ENCODE peak calls at places on chromosome 1, in seven cellular contexts. Y is HCT116, G is K562, O is H1, F is SK-N-SH, H is GM12878, V is HepG2. I is an unnamed sample.

GRCh38 chr1:153976819-153977249 is 640 bp downstream of the JTB start:
- DNase-seq in Y (no peak), G (peak), O (no peak), F (peak), H (no peak), V (no peak), I (no peak)

GRCh38 chr1:238343869-238344268 is 453.1 kb upstream of the ZP4 start:
- DNase-seq in Y (no peak), G (no peak), O (no peak), F (no peak), H (no peak), V (no peak), I (no peak)

GRCh38 chr1:226738421-226738994 is 574 bp downstream of the ITPKB start:
- DNase-seq in Y (no peak), G (no peak), O (no peak), F (peak), H (no peak), V (no peak), I (no peak)

GRCh38 chr1:226475112-226475511 is 67.2 kb upstream of the PARP1 start:
- DNase-seq in Y (no peak), G (no peak), O (no peak), F (no peak), H (no peak), V (no peak), I (no peak)

GRCh38 chr1:200874694-200875093 is 1.9 kb downstream of the GPR25 start:
- DNase-seq in Y (no peak), G (no peak), O (no peak), F (no peak), H (no peak), V (no peak), I (no peak)

GRCh38 chr1:199945591-199945990 is 81.9 kb upstream of the NR5A2 start:
- DNase-seq in Y (no peak), G (no peak), O (no peak), F (no peak), H (no peak), V (no peak), I (no peak)

GRCh38 chr1:200302192-200302892 is 107.5 kb downstream of the ZNF281 start:
- DNase-seq in Y (no peak), G (no peak), O (no peak), F (peak), H (no peak), V (no peak), I (no peak)

GRCh38 chr1:167328306-167328705 is 107.6 kb downstream of the POU2F1 start:
- DNase-seq in Y (no peak), G (no peak), O (no peak), F (no peak), H (peak), V (no peak), I (no peak)

GRCh38 chr1:34113362-34113761 is 51.7 kb downstream of the CSMD2 start:
- DNase-seq in Y (no peak), G (no peak), O (no peak), F (no peak), H (no peak), V (no peak), I (peak)

GRCh38 chr1:2215329-2215728 is 12.8 kb upstream of the SKI start:
- DNase-seq in Y (no peak), G (no peak), O (no peak), F (no peak), H (no peak), V (no peak), I (no peak)

GRCh38 chr1:85850238-85850637 is 142.0 kb upstream of the ZNHIT6 start:
- DNase-seq in Y (peak), G (no peak), O (no peak), F (no peak), H (no peak), V (peak), I (no peak)
- TF ChIP-seq YY1 in Y (no peak), G (no peak), O (no peak), F (no peak), H (no peak), V (no peak), I (no peak)

GRCh38 chr1:54745274-54745673 is 19.0 kb downstream of the PARS2 start:
- DNase-seq in Y (no peak), G (no peak), O (no peak), F (no peak), H (no peak), V (no peak), I (no peak)

GRCh38 chr1:54744696-54745095 is 19.6 kb downstream of the PARS2 start:
- DNase-seq in Y (no peak), G (no peak), O (no peak), F (no peak), H (no peak), V (no peak), I (no peak)

GRCh38 chr1:54750596-54750995 is 13.7 kb downstream of the PARS2 start:
- DNase-seq in Y (no peak), G (no peak), O (no peak), F (no peak), H (no peak), V (no peak), I (no peak)

GRCh38 chr1:54745864-54746263 is 18.5 kb downstream of the PARS2 start:
- DNase-seq in Y (no peak), G (no peak), O (no peak), F (no peak), H (no peak), V (no peak), I (no peak)

GRCh38 chr1:54748094-54748835 is 16.1 kb downstream of the PARS2 start:
- DNase-seq in Y (no peak), G (no peak), O (no peak), F (no peak), H (no peak), V (no peak), I (no peak)
- TF ChIP-seq YY1 in Y (no peak), G (no peak), O (no peak), F (no peak), H (no peak), V (no peak), I (no peak)

DNA sequence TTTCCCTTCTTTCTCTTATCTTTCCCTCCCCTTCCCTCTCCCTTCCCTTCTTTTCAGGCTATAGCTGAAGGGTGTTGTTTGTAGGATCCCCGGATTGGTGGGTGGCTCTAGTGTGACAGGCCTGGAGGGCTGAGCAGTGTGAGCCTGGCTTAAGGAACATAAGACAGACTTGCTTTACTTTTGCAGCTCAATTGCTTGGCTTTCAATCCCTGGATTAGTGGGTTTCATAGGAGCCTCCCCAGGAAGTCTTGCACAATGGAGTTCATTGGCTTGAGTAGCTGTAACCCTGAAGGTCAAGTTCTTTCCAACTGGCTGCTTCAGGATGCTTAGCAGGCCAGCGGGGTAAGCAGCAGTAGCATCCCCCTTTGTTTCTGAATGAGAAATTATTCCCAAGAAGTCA is 126.7 kb downstream of the CAMTA1 start:
- DNase-seq in Y (no peak), G (no peak), O (no peak), F (no peak), H (no peak), V (no peak), I (peak)
- TF ChIP-seq YY1 in Y (no peak), G (no peak), O (no peak), F (no peak), H (no peak), V (no peak), I (no peak)

GRCh38 chr1:39301606-39302005 is 97.1 kb downstream of the MACF1 start:
- DNase-seq in Y (no peak), G (no peak), O (no peak), F (no peak), H (no peak), V (no peak), I (no peak)
- TF ChIP-seq YY1 in Y (no peak), G (no peak), O (no peak), F (no peak), H (no peak), V (no peak), I (no peak)

GRCh38 chr1:59150537-59151386 is 146.1 kb upstream of the FGGY start:
- DNase-seq in Y (peak), G (peak), O (no peak), F (peak), H (peak), V (peak), I (no peak)
- TF ChIP-seq YY1 in Y (peak), G (no peak), O (no peak), F (peak), H (no peak), V (no peak), I (no peak)

DNA sequence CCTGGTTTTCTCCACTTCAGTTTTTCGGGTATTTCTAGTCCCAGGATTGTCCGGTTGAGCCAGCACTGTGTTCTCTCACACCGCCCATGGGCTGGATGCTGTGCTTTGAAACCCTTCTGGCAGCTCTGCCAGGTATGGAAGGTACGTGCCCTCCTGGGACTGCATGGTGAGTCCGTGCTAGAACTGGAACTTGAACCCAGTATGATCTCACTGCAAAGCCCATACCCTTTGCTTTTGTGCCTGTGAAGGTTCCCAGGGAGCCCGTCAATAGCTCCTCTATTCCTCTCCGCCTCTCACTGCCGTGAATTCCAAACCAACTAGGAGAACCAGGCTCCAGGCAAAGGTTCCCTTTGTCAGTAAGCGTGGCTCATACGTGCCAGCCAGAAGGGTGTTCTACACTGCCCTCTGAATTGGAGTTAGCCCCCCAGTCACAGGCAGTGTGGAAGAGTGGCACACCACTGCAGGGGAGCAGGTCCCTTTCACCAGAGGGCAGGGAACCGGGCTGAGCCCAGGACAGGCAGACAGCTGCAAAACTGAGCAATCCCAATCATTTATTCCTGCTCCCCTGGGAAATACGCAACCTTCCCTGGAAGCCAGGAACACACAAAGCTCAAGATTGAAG is 310.2 kb downstream of the CAMTA1 start:
- DNase-seq in Y (no peak), G (no peak), O (no peak), F (no peak), H (no peak), V (no peak), I (no peak)
- TF ChIP-seq YY1 in Y (no peak), G (no peak), O (no peak), F (no peak), H (no peak), V (no peak), I (no peak)

GRCh38 chr1:66747500-66747899 is 4.8 kb upstream of the DYNLT5 start:
- DNase-seq in Y (no peak), G (no peak), O (no peak), F (no peak), H (no peak), V (no peak), I (no peak)

GRCh38 chr1:66752671-66753371 is 562 bp downstream of the DYNLT5 start:
- DNase-seq in Y (no peak), G (no peak), O (no peak), F (no peak), H (no peak), V (no peak), I (no peak)

GRCh38 chr1:66751160-66751559 is 1.1 kb upstream of the DYNLT5 start:
- DNase-seq in Y (no peak), G (no peak), O (no peak), F (no peak), H (no peak), V (no peak), I (no peak)

GRCh38 chr1:66750578-66750977 is 1.7 kb upstream of the DYNLT5 start:
- DNase-seq in Y (no peak), G (no peak), O (no peak), F (no peak), H (no peak), V (no peak), I (no peak)

DNA sequence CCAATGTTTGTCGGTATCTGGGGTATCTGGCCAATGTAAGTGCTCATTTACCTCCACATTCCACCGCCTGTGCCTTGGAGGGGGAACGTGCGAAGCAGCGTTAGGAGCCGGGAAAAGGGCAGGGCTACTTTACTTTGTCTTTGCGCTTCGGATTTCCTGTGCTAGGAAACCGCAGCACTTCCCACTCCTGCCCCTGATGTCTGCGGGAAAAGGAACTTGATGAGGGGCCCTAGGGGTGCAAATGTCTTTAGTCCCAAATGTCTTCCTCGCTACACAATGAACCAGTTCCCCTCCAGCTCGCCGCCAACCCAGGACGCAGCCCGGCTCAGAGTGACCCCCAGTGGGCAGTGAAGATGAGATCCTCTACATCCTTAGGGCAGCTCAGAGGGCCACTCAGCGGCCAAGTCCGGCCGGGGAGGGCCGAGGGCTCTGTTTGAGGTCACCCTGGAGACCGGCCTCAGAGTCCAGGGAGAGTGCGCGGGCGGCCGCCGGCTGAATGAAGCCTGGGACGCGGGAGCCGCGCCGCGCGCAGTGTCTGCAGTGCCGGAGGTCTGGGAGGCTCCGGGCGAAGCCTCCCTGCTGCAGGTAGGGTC is at the start of gene DYNLT5:
- DNase-seq in Y (no peak), G (no peak), O (no peak), F (no peak), H (no peak), V (no peak), I (peak)
- TF ChIP-seq YY1 in Y (no peak), G (no peak), O (no peak), F (no peak), H (no peak), V (no peak), I (no peak)

DNA sequence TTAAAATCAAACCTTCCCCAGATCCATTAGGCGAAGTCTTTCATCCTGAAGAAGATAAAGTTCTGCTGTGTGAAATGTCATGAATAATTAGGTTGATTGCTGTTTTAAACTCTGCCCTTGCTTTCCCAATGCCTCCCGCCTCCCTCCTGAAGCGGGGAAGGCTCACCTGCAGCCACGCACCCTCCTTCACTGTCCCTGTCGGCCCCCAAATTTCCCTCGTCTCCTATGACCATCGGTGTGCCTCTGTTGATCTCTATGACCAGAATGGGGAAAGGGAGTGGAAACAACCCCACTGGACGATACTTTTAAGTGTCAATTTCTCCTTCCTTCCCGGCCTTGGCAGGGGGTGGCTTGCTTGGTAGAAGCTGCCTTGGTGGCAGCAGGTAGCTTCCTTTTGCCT is 35.1 kb downstream of the LHX4 start:
- DNase-seq in Y (no peak), G (no peak), O (no peak), F (no peak), H (no peak), V (no peak), I (no peak)
- TF ChIP-seq YY1 in Y (no peak), G (no peak), O (no peak), F (no peak), H (no peak), V (no peak), I (no peak)

GRCh38 chr1:63987014-63987630 is 213.3 kb downstream of the ROR1 start:
- DNase-seq in Y (no peak), G (no peak), O (no peak), F (no peak), H (no peak), V (no peak), I (no peak)
- TF ChIP-seq YY1 in Y (no peak), G (no peak), O (no peak), F (no peak), H (no peak), V (no peak), I (no peak)

GRCh38 chr1:149915429-149916192 is 2.0 kb downstream of the SV2A start:
- DNase-seq in Y (no peak), G (peak), O (no peak), F (no peak), H (no peak), V (no peak), I (no peak)
- TF ChIP-seq YY1 in Y (no peak), G (no peak), O (no peak), F (no peak), H (no peak), V (no peak), I (no peak)

I was measured in NT2/D1.